ENCODE peak calls at places on chromosomes 1 and 21, in four cellular contexts. One of them, this sample, is unnamed.

GRCh38 chr1:173267453-173267945 is 60.4 kb upstream of the TNFSF4 start:
- DNase-seq in HFF-Myc: peak
- DNase-seq in hepatocyte: no peak
- DNase-seq in tibial nerve: no peak
- DNase-seq in this sample: no peak

GRCh38 chr21:33780631-33781030 is 135.0 kb downstream of the ATP5PO start:
- DNase-seq in hepatocyte: no peak
- DNase-seq in tibial nerve: no peak
- DNase-seq in HFF-Myc: no peak
- DNase-seq in this sample: no peak

GRCh38 chr1:87134625-87135024 is 194.1 kb upstream of the LMO4 start:
- DNase-seq in hepatocyte: no peak
- DNase-seq in HFF-Myc: no peak
- DNase-seq in tibial nerve: no peak
- DNase-seq in this sample: no peak

GRCh38 chr21:44817914-44818635 is at the start of gene SUMO3:
- DNase-seq in hepatocyte: peak
- DNase-seq in HFF-Myc: no peak
- DNase-seq in tibial nerve: peak
- DNase-seq in this sample: no peak

GRCh38 chr1:168520052-168520751 is 23.6 kb downstream of the XCL2 start:
- DNase-seq in hepatocyte: no peak
- DNase-seq in HFF-Myc: no peak
- DNase-seq in tibial nerve: no peak
- DNase-seq in this sample: no peak

GRCh38 chr1:45258059-45258650 is 51.8 kb upstream of the ZSWIM5 start:
- DNase-seq in HFF-Myc: no peak
- DNase-seq in hepatocyte: no peak
- DNase-seq in tibial nerve: no peak
- DNase-seq in this sample: no peak

GRCh38 chr1:12407050-12407961 is 177.5 kb downstream of the VPS13D start:
- DNase-seq in HFF-Myc: peak
- DNase-seq in tibial nerve: peak
- DNase-seq in hepatocyte: peak
- DNase-seq in this sample: no peak

GRCh38 chr1:212167098-212167497 is 118.1 kb upstream of the PPP2R5A start:
- DNase-seq in HFF-Myc: no peak
- DNase-seq in hepatocyte: no peak
- DNase-seq in tibial nerve: no peak
- DNase-seq in this sample: no peak

GRCh38 chr1:77834771-77835334 is 53.6 kb upstream of the NEXN start:
- DNase-seq in HFF-Myc: peak
- DNase-seq in tibial nerve: peak
- DNase-seq in hepatocyte: peak
- DNase-seq in this sample: no peak

GRCh38 chr1:168320805-168321577 is 40.3 kb downstream of the TBX19 start:
- DNase-seq in HFF-Myc: peak
- DNase-seq in tibial nerve: no peak
- DNase-seq in hepatocyte: peak
- DNase-seq in this sample: no peak

GRCh38 chr1:236608930-236609726 is 4.8 kb upstream of the HEATR1 start:
- DNase-seq in hepatocyte: peak
- DNase-seq in tibial nerve: no peak
- DNase-seq in HFF-Myc: no peak
- DNase-seq in this sample: no peak

GRCh38 chr1:115090547-115090946 is 1.2 kb upstream of the TSPAN2 start:
- DNase-seq in tibial nerve: no peak
- DNase-seq in HFF-Myc: no peak
- DNase-seq in hepatocyte: no peak
- DNase-seq in this sample: no peak

GRCh38 chr1:3895951-3896325 is 4.1 kb downstream of the C1orf174 start:
- DNase-seq in hepatocyte: no peak
- DNase-seq in HFF-Myc: no peak
- DNase-seq in tibial nerve: no peak
- DNase-seq in this sample: no peak

GRCh38 chr1:101131239-101131924 is 105.4 kb upstream of the S1PR1 start:
- DNase-seq in HFF-Myc: no peak
- DNase-seq in tibial nerve: no peak
- DNase-seq in hepatocyte: no peak
- DNase-seq in this sample: no peak

GRCh38 chr1:244461254-244462071 is at the start of gene CATSPERE:
- DNase-seq in tibial nerve: peak
- DNase-seq in hepatocyte: peak
- DNase-seq in HFF-Myc: no peak
- DNase-seq in this sample: peak

DNA sequence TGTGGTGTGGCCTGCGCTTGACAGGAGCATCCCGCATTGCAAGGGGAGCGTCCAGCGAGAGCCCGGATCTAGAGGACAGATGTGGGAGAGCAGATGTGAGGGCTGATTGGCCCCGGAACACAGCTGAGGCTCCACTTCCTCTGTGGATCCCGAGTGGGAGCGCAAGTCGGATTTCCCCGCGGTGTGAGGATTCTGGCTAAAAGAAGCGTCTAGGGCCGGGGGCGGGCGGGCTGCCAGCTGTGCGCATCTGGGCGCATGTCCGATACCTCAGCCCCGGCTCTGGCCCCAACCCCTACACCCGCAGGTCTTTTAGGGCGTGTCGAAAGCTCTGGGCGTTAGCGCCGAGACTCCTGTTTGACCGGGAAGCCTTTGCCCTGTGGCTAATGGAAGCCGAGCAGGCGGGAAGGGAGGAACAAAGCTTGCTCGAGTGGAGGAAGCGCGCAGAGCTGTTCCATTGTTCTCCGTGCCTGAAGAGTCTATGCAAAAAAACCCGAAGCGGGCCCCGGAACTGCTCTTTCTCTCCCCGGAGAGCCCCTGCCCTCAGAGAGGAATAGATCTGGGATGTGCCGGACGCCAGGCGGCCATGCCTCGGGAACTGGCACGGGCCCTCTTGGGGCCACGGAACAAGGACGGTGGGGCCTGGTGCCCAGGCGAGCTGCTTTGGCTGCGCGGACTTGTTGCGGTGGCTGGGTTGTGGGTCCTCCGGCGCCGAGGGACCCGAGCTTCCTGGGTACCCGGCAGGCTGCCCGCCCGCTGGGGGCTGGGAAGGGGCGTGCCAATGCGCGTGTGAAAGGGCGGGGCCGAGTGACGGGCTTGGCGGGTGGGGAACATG is 111.1 kb downstream of the NAV1 start:
- DNase-seq in hepatocyte: peak
- DNase-seq in HFF-Myc: no peak
- DNase-seq in tibial nerve: peak
- DNase-seq in this sample: peak
- H3K4me3 ChIP-seq in hepatocyte: peak
- H3K4me3 ChIP-seq in HFF-Myc: peak
- H3K4me3 ChIP-seq in tibial nerve: peak
- H3K4me3 ChIP-seq in this sample: peak

GRCh38 chr1:94044290-94044790 is 76.6 kb downstream of the ABCA4 start:
- DNase-seq in HFF-Myc: no peak
- DNase-seq in tibial nerve: no peak
- DNase-seq in hepatocyte: no peak
- DNase-seq in this sample: no peak
- H3K4me3 ChIP-seq in HFF-Myc: no peak
- H3K4me3 ChIP-seq in tibial nerve: no peak
- H3K4me3 ChIP-seq in hepatocyte: no peak
- H3K4me3 ChIP-seq in this sample: no peak

DNA sequence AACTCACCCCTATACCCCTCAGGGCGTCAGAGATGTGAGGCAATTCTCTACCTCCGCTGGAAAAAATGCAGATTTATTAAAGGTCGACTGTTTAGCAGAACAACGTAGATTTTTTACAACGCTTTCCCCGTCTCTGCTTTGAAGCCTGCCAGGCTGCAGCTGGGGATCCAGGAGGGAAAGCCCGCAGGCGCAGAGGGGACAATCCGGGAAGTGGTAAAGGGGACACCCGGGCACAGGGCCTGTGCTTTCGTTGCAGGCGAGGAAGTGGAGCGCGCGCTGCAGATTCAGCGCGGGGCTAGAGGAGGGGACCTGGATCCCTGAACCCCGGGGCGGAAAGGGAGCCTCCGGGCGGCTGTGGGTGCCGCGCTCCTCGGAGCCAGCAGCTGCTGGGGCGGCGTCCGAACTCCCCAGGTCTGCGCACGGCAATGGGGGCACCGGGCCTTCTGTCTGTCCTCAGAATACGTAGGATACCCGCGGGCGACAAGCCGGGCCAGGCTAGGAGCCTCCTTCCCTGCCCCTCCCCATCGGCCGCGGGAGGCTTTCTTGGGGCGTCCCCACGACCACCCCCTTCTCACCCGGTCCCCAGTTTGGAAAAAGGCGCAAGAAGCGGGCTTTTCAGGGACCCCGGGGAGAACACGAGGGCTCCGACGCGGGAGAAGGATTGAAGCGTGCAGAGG is 5.5 kb downstream of the SIM2 start:
- DNase-seq in tibial nerve: no peak
- DNase-seq in HFF-Myc: no peak
- DNase-seq in hepatocyte: no peak
- DNase-seq in this sample: no peak
- H3K4me3 ChIP-seq in tibial nerve: no peak
- H3K4me3 ChIP-seq in HFF-Myc: no peak
- H3K4me3 ChIP-seq in hepatocyte: no peak
- H3K4me3 ChIP-seq in this sample: no peak

DNA sequence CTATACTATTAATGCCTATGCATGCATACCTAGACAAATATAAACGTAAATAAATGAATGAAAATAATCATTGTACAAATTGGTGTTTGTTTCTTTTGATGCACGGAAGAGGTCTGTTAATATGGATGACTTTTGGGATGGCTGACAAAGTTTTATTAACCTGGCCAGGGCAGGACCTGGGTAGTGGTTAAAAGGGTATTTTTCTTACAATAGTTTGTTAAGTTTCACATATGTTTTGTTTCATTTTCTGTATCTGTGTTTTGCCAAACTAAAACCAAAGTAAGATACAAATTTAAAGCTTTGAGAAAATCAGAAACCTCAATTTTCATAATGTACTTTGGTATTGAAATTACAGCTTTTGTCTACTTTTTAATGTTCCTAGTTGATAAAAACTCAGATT is 222.7 kb upstream of the OLFM3 start:
- DNase-seq in hepatocyte: no peak
- DNase-seq in HFF-Myc: no peak
- DNase-seq in tibial nerve: no peak
- DNase-seq in this sample: no peak
- H3K4me3 ChIP-seq in hepatocyte: no peak
- H3K4me3 ChIP-seq in HFF-Myc: no peak
- H3K4me3 ChIP-seq in tibial nerve: no peak
- H3K4me3 ChIP-seq in this sample: no peak

This sample was measured in esophagus muscularis mucosa.